ENCODE peak calls at places on chromosomes 11 and 22, in seven cellular contexts. B is cardiac muscle cell, I is left ventricle myocardium inferior, T is small intestine, C is ovary, O is testis, A is neural progenitor cell. H is an unnamed sample.

GRCh38 chr11:132106336-132106982 is 736.0 kb downstream of the NTM start:
- DNase-seq in C (no peak), I (no peak), O (no peak), A (no peak), T (no peak), B (no peak), H (no peak)

GRCh38 chr11:96551136-96551535 is 161.3 kb downstream of the JRKL start:
- DNase-seq in C (no peak), A (no peak), I (no peak), O (no peak), B (no peak), T (no peak), H (no peak)

GRCh38 chr11:88174627-88175003 is 628 bp downstream of the RAB38 start:
- DNase-seq in O (peak; percentile 68), T (peak; percentile 59), B (no peak), A (peak; percentile 45), I (peak; percentile 45), C (peak; percentile 63), H (peak; percentile 82)

GRCh38 chr11:95545116-95545875 is 244.3 kb downstream of the FAM76B start:
- DNase-seq in B (no peak), A (no peak), C (no peak), O (no peak), T (no peak), I (no peak), H (no peak)

GRCh38 chr11:110374921-110375320 is 54.8 kb upstream of the FDX1 start:
- DNase-seq in A (no peak), O (no peak), T (no peak), B (no peak), C (no peak), I (no peak), H (no peak)

GRCh38 chr11:1207451-1208360 is 15.2 kb upstream of the MUC5B start:
- DNase-seq in O (no peak), I (peak; percentile 7), A (no peak), B (no peak), C (no peak), T (no peak), H (peak; percentile 1)

GRCh38 chr11:72730706-72731105 is 21.5 kb downstream of the ARAP1 start:
- DNase-seq in O (no peak), I (no peak), C (no peak), A (no peak), B (no peak), T (no peak), H (no peak)

GRCh38 chr11:134071306-134071705 is 2.4 kb downstream of the JAM3 start:
- DNase-seq in C (no peak), I (no peak), A (no peak), O (no peak), B (no peak), T (no peak), H (no peak)

GRCh38 chr11:77201991-77202841 is 74.2 kb downstream of the MYO7A start:
- DNase-seq in C (no peak), T (no peak), A (no peak), O (peak; percentile 11), B (no peak), I (no peak), H (no peak)

GRCh38 chr22:33188316-33188715 is 130.1 kb upstream of the SYN3 start:
- DNase-seq in O (no peak), I (no peak), C (no peak), A (no peak), B (no peak), T (no peak), H (no peak)

GRCh38 chr11:118820412-118821357 is 29.7 kb upstream of the DDX6 start:
- DNase-seq in T (peak; percentile 81), C (no peak), A (peak; percentile 12), O (peak; percentile 23), I (peak; percentile 75), B (peak; percentile 8), H (peak; percentile 98)

GRCh38 chr11:67056640-67057409 is at the start of gene RHOD:
- DNase-seq in T (peak; percentile 76), B (peak; percentile 81), I (peak; percentile 54), A (peak; percentile 82), C (peak; percentile 54), O (peak; percentile 46), H (peak; percentile 81)

GRCh38 chr11:120134931-120135228 is 3.0 kb downstream of the TRIM29 start:
- DNase-seq in O (peak; percentile 4), B (no peak), A (no peak), C (no peak), I (no peak), T (no peak), H (no peak)

GRCh38 chr22:35538801-35539321 is 1.8 kb upstream of the RASD2 start:
- DNase-seq in A (peak; percentile 55), O (no peak), C (no peak), T (peak; percentile 36), I (no peak), B (peak; percentile 38), H (peak; percentile 28)

GRCh38 chr11:110716361-110716760 is 4.1 kb upstream of the ARHGAP20 start:
- DNase-seq in A (no peak), B (no peak), T (no peak), O (no peak), C (no peak), I (no peak), H (no peak)

GRCh38 chr22:23392420-23393121 is 187.5 kb downstream of the IGLL1 start:
- DNase-seq in C (peak; percentile 18), B (no peak), I (no peak), T (no peak), O (no peak), A (no peak), H (no peak)

GRCh38 chr11:534592-535518 is 521 bp downstream of the HRAS start:
- DNase-seq in C (peak; percentile 60), O (peak; percentile 46), B (peak; percentile 25), T (peak; percentile 33), I (peak; percentile 26), A (peak; percentile 38), H (peak; percentile 39)

GRCh38 chr11:18005376-18006129 is 7.3 kb downstream of the SERGEF start:
- DNase-seq in O (no peak), C (no peak), A (no peak), I (no peak), B (no peak), T (no peak), H (no peak)

GRCh38 chr22:46025225-46025972 is 48.4 kb upstream of the WNT7B start:
- DNase-seq in C (no peak), B (no peak), O (no peak), T (no peak), A (no peak), I (peak; percentile 12), H (no peak)

GRCh38 chr22:46025973-46026906 is 49.3 kb upstream of the WNT7B start:
- DNase-seq in A (no peak), I (peak; percentile 11), C (peak; percentile 31), B (no peak), T (no peak), O (no peak), H (no peak)

GRCh38 chr22:46028069-46028991 is 51.4 kb upstream of the WNT7B start:
- DNase-seq in A (no peak), O (no peak), C (peak; percentile 33), I (peak; percentile 16), B (no peak), T (no peak), H (no peak)

GRCh38 chr22:46027219-46028068 is 50.5 kb upstream of the WNT7B start:
- DNase-seq in T (peak; percentile 86), B (peak; percentile 57), C (peak; percentile 84), O (peak; percentile 86), A (peak; percentile 44), I (peak; percentile 74), H (peak; percentile 63)

GRCh38 chr22:46026907-46027218 is 49.9 kb upstream of the WNT7B start:
- DNase-seq in O (no peak), B (no peak), I (no peak), C (no peak), T (no peak), A (no peak), H (no peak)
- H3K4me3 ChIP-seq in O (peak overlapping the region; percentile 44), B (peak overlapping the region; percentile 28), I (peak overlapping the region; percentile 68), C (peak overlapping the region; percentile 42), T (no peak overlapping the region), A (peak overlapping the region; percentile 34), H (peak overlapping the region; percentile 42)

DNA sequence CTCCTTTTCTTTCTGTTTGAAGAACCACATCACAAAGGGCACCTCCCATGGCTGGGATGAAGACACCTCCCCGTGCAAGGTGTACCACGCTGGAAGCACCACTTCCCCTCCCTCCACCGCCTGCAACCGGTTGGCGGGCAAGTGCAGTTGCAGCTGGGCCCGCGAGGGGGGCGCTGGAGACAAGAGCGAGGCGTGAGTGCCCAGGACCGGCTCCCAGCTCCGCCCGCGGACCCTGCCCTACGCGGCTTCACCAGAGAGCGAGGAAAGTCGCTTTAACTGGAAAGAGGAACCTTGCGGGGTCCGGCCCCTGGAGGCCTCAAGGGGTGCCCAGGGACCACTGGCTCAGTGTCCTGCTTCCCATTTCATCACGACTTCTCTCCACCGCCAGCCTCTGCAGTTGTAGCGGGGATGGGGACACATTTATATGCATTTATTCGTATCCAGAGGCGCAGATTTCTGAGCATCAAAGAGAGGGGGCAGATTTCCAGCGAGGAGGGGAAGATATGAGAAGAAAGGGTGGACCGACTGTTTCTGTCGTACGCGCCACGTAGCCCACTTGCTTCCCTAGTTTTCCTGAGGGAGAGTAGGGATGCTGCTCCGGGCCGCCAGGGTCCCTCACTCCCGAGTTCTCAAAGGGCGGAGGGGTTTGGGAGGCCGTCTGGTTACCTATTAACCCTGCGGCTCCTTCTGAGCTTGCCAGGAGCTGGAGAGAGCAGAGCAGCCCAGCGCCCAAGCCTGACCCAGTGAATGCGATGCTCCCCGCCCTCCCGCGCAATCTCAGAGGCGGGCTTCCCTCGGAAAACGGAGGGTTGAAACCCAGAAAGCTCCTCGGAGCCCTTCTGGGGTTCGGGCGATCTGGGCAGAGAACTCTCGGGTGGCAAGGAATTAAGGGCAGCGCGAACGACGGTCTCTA is 3.5 kb downstream of the ESAM start:
- DNase-seq in T (peak; percentile 85), I (peak; percentile 78), O (peak; percentile 82), A (peak; percentile 94), C (peak; percentile 56), B (peak; percentile 91), H (peak; percentile 89)
- H3K27me3 ChIP-seq in T (no peaks in the 10 kb centered on the region), I (peaks cover 83% of the 10 kb centered on the region), O (no peaks in the 10 kb centered on the region), A (peaks cover 84% of the 10 kb centered on the region), C (peaks cover 7% of the 10 kb centered on the region), B (peaks cover 93% of the 10 kb centered on the region), H (no peaks in the 10 kb centered on the region)

DNA sequence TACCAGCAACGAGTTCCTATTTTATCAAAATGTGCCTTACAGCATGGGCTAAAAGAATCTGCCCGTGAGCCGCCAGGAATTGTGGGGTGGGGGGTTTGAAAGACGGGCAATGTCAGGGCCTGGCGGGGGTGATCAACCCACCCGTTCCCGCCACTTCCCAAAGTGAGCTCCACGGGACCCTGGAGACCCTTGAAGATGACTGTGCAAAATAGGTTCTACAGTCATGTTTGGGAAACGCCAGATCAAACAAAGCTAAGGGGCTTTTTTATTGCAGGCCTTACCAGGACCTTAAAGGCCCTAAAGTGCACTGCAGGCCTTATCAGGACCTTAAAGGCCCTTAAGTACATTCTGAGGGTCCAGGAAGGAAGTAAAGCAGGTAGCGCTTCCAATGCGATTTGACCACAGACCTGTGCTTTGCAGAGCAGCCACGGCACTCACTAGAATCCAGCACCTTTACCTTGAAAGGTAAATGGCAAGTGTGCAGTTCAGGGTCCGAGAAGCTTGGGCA is 404.1 kb downstream of the SHANK2 start:
- DNase-seq in C (no peak), B (no peak), I (no peak), O (no peak), T (no peak), A (no peak), H (no peak)
- H3K4me3 ChIP-seq in C (no peak overlapping the region), B (no peak overlapping the region), I (no peak overlapping the region), O (no peak overlapping the region), T (no peak overlapping the region), A (no peak overlapping the region), H (no peak overlapping the region)

DNA sequence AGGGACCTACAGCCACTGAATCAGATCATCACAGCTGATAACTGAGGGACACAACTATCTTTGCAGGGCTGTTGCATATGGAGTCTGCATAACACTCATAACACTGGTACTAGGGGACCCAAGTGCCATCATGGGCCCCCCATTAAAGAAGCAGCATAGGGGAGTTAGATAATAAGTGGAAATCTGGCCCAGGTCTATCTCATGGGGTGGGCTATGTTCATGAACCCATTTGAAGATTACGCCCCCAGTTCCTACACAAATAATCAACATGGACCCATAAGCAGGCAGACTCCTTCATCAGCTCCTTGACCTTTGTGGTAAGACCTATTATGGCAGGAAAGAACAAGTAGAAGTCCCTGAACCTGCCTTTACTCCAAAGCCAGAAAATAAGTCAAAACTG is 48.8 kb downstream of the ASCL2 start:
- DNase-seq in O (peak; percentile 12), A (no peak), I (no peak), T (no peak), B (no peak), C (no peak), H (no peak)
- H3K27me3 ChIP-seq in O (no peaks in the 10 kb centered on the region), A (peaks cover 4% of the 10 kb centered on the region), I (peaks cover 47% of the 10 kb centered on the region), T (no peaks in the 10 kb centered on the region), B (peaks cover 16% of the 10 kb centered on the region), C (no peaks in the 10 kb centered on the region), H (no peaks in the 10 kb centered on the region)